ENCODE peak calls at places on chromosomes 3 and 15, in eight cellular contexts. D, W, P, X, O, H, Z and U are unnamed samples.

GRCh38 chr15:50797926-50798325 is 32.4 kb upstream of the SPPL2A start:
- DNase-seq in D (no peak), W (no peak), P (no peak), X (no peak), O (no peak), H (no peak), Z (no peak), U (no peak)

GRCh38 chr3:14403636-14404395 is 1.4 kb downstream of the SLC6A6 start:
- DNase-seq in D (no peak), W (peak), P (no peak), X (peak), O (peak), H (peak), Z (peak), U (peak)

GRCh38 chr15:101118615-101119014 is 133.2 kb downstream of the CHSY1 start:
- DNase-seq in D (no peak), W (no peak), P (no peak), X (no peak), O (no peak), H (no peak), Z (no peak), U (no peak)

GRCh38 chr3:159273608-159274007 is 471.8 kb downstream of the MFSD1 start:
- DNase-seq in D (peak), W (no peak), P (no peak), X (peak), O (peak), H (no peak), Z (no peak), U (no peak)

GRCh38 chr3:22245817-22246583 is 495.0 kb upstream of the ZNF385D start:
- DNase-seq in D (no peak), W (no peak), P (no peak), X (no peak), O (no peak), H (no peak), Z (no peak), U (no peak)

GRCh38 chr3:159150176-159150575 is 348.3 kb downstream of the MFSD1 start:
- DNase-seq in D (no peak), W (no peak), P (no peak), X (no peak), O (no peak), H (no peak), Z (no peak), U (no peak)

GRCh38 chr3:101574388-101575156 is 592 bp downstream of the PCNP start:
- DNase-seq in D (peak), W (peak), P (no peak), X (peak), O (no peak), H (peak), Z (no peak), U (peak)

GRCh38 chr15:52383100-52383588 is 87.5 kb upstream of the MYO5C start:
- DNase-seq in D (peak), W (no peak), P (no peak), X (peak), O (no peak), H (no peak), Z (no peak), U (no peak)

GRCh38 chr3:5037828-5038227 is 58.6 kb downstream of the BHLHE40 start:
- DNase-seq in D (no peak), W (no peak), P (no peak), X (no peak), O (no peak), H (no peak), Z (no peak), U (no peak)

GRCh38 chr3:196638922-196639516 is 475 bp upstream of the NRROS start:
- DNase-seq in D (no peak), W (no peak), P (no peak), X (no peak), O (no peak), H (no peak), Z (no peak), U (no peak)

GRCh38 chr3:99683465-99683864 is 45.1 kb downstream of the COL8A1 start:
- DNase-seq in D (no peak), W (no peak), P (no peak), X (no peak), O (no peak), H (no peak), Z (no peak), U (no peak)

GRCh38 chr15:101049282-101049681 is 130.1 kb downstream of the LRRK1 start:
- DNase-seq in D (no peak), W (peak), P (no peak), X (no peak), O (no peak), H (no peak), Z (peak), U (no peak)

GRCh38 chr15:42591238-42591936 is 16.0 kb downstream of the STARD9 start:
- DNase-seq in D (peak), W (no peak), P (no peak), X (peak), O (no peak), H (no peak), Z (no peak), U (no peak)

GRCh38 chr3:51024765-51025681 is 350.3 kb downstream of the DOCK3 start:
- DNase-seq in D (no peak), W (peak), P (no peak), X (no peak), O (no peak), H (peak), Z (no peak), U (no peak)

GRCh38 chr15:57327985-57328471 is 48.3 kb upstream of the CGNL1 start:
- DNase-seq in D (peak), W (no peak), P (no peak), X (peak), O (no peak), H (no peak), Z (no peak), U (no peak)

GRCh38 chr3:45119824-45120614 is 26.2 kb downstream of the CDCP1 start:
- DNase-seq in D (no peak), W (peak), P (no peak), X (peak), O (no peak), H (no peak), Z (no peak), U (no peak)

GRCh38 chr3:171306631-171307030 is 153.6 kb downstream of the TNIK start:
- DNase-seq in D (peak), W (peak), P (peak), X (peak), O (no peak), H (peak), Z (peak), U (peak)